ENCODE peak calls at places on chromosomes 7 and 10, in five cellular contexts. Y is breast epithelium, U is HCT116, R is fibroblast of mammary gland, J is colonic mucosa. P is an unnamed sample.

GRCh38 chr10:42969909-42970308 is 107.0 kb upstream of the RET start:
- DNase-seq in Y (peak; percentile 25), U (no peak), R (no peak), J (no peak), P (no peak)

GRCh38 chr10:67788028-67788886 is 49.7 kb downstream of the DNAJC12 start:
- DNase-seq in Y (no peak), U (peak; percentile 42), R (peak; percentile 26), J (peak; percentile 81), P (peak; percentile 47)

GRCh38 chr7:12269100-12269895 is 58.2 kb downstream of the TMEM106B start:
- DNase-seq in Y (no peak), U (no peak), R (no peak), J (no peak), P (no peak)

GRCh38 chr10:32793033-32793432 is 165.0 kb downstream of the ITGB1 start:
- DNase-seq in Y (no peak), U (no peak), R (no peak), J (no peak), P (peak; percentile 5)

GRCh38 chr7:47596502-47597202 is 14.7 kb upstream of the TNS3 start:
- DNase-seq in Y (no peak), U (no peak), R (no peak), J (no peak), P (no peak)

GRCh38 chr7:117381357-117381756 is 45.9 kb downstream of the ASZ1 start:
- DNase-seq in Y (no peak), U (no peak), R (no peak), J (no peak), P (peak; percentile 14)

GRCh38 chr7:27418544-27418943 is 175.9 kb downstream of the EVX1 start:
- DNase-seq in Y (no peak), U (no peak), R (no peak), J (no peak), P (no peak)

GRCh38 chr10:34403512-34403911 is 411.6 kb downstream of the PARD3 start:
- DNase-seq in Y (no peak), U (no peak), R (peak; percentile 73), J (no peak), P (no peak)

DNA sequence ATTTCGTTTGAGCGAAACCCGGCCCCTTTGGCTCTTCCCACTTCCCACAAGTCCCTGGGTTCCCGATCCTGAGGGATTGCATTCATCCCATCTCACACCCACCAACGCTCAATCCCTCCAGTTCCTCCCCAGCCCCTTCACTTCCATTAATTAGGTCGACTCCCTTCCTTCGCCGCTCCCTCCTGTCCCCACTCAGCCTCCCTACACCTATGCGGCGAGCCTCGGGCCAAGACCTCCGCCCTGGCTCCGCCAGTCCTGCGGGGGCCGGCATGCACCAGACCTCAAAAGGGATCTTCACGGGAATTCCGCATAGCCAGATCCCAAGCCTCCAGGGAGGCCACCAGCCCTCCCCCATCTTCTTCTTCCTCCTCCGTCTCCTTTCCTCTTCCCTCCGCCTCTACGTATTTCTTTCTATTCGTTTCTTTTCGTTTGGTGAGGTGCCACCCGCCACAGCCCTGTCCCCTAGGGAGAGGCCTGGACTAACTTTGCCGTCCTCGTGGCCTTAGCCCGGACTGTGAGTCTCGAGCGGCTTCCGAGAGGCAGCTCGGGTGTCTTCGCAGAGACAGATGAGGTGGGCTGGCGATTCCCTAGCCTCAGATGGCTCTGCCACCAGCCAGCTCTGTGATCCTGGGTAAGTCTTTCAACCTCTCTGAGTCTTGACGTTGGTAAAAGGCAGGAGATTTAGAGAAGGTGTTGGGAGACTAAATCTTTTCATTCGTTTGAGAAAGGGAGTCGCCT is 8.0 kb upstream of the LBX1 start:
- DNase-seq in Y (no peak), U (no peak), R (no peak), J (no peak), P (no peak)
- H3K4me3 ChIP-seq in Y (no peak overlapping the region), U (no peak overlapping the region), R (no peak overlapping the region), J (no peak overlapping the region), P (no peak overlapping the region)

DNA sequence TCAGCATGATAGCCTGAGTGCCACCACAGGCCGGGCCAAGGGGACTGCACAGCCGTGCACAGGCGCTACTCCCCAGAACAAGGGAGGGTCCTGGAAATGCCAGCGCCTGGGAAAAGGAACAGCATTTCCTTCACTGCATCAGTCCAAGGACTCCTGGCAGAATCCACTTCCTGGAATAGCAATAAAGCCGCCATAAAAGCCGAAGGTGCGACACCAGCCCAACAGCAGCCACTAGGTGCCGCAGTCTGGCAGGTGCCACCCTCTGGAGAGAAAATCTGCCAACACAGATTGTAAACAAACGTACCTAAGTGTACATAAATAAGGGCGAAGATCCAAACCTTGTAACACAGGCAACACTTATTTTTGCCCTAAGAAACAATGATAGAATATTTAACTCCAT is 22.3 kb downstream of the VOPP1 start:
- DNase-seq in Y (peak; percentile 82), U (peak; percentile 33), R (no peak), J (peak; percentile 89), P (no peak)
- TF ChIP-seq CTCF in Y (peak; percentile 61), U (peak; percentile 90), R (no peak), J (peak; percentile 73), P (no peak)

GRCh38 chr10:101572785-101573184 is 15.3 kb downstream of the POLL start:
- DNase-seq in Y (no peak), U (no peak), R (no peak), J (no peak), P (no peak)

GRCh38 chr10:101569838-101570763 is 18.0 kb downstream of the POLL start:
- DNase-seq in Y (peak; percentile 71), U (peak; percentile 65), R (peak; percentile 53), J (peak; percentile 82), P (peak; percentile 68)

GRCh38 chr10:101571573-101571925 is 16.5 kb downstream of the POLL start:
- DNase-seq in Y (no peak), U (no peak), R (no peak), J (no peak), P (no peak)

GRCh38 chr10:101569465-101569837 is 18.6 kb downstream of the POLL start:
- DNase-seq in Y (no peak), U (no peak), R (no peak), J (no peak), P (no peak)

GRCh38 chr10:101570764-101571572 is 17.1 kb downstream of the POLL start:
- DNase-seq in Y (no peak), U (no peak), R (no peak), J (no peak), P (no peak)
- H3K4me3 ChIP-seq in Y (peak overlapping the region; percentile 33), U (peak overlapping the region; percentile 66), R (peak overlapping the region; percentile 62), J (peak overlapping the region; percentile 55), P (peak overlapping the region; percentile 63)

GRCh38 chr10:66277481-66277880 is 648.4 kb upstream of the LRRTM3 start:
- DNase-seq in Y (no peak), U (no peak), R (no peak), J (no peak), P (no peak)
- TF ChIP-seq CTCF in Y (no peak), U (peak; percentile 56), R (no peak), J (no peak), P (no peak)

GRCh38 chr10:132848306-132848705 is 62.4 kb upstream of the NKX6-2 start:
- DNase-seq in Y (peak; percentile 50), U (no peak), R (no peak), J (no peak), P (no peak)
- H3K4me3 ChIP-seq in Y (no peak overlapping the region), U (no peak overlapping the region), R (no peak overlapping the region), J (no peak overlapping the region), P (no peak overlapping the region)

DNA sequence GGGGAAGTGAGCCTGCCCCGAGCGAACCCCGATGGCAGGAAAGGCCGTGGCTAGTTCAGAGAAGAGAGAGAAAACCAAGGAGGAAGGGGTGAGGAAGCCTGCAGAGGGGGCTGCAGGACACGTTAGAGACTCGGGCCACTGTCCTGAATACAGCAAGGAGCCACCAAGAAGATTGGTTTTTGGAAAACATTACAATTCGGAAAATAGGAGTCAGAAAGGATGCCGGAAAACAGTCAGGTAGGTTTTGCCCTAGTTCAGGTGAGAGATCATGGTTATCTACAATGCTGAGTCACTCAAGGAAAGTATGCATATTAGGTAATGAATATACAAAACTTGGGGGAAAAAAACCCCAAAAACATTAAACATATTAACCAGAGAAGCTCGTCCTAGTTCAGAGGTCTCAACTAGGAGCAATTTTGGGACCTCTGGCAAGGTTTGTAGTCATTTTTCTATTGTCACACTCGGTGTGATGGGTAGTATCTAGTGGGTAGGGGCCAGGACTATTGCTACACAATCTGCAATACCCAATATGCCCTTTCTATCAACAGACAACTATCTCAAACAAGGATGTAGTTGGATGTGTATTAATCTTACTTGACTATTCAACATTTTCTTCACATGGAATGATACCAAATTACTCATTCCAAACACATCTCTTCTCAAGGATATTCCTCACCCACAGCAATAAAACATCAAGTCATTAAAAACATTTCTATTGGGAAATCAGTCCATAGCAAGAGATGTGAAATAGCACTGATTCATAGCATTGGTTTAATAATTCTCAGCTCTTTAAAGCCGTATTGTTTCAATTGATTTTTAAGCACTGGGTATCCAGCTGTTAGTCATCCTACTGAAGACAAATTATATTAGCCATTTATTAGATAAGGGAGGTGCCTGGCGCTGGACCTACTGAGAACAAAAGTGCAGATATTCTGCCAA is 74.4 kb upstream of the RSU1 start:
- DNase-seq in Y (no peak), U (peak; percentile 92), R (peak; percentile 96), J (peak; percentile 31), P (peak; percentile 67)
- TF ChIP-seq CTCF in Y (peak; percentile 32), U (peak; percentile 73), R (peak; percentile 16), J (no peak), P (peak; percentile 54)

P was measured in choroid plexus epithelial cell.